ENCODE peak calls at places on chromosomes 6 and 20, in eight cellular contexts. A is stimulated activated CD8-positive, alpha-beta memory T cell treated with anti-CD3 and anti-CD28 coated beads, Interleukin-15, amount 100 ng/mL, for 48 hours; X is WTC11; S is adrenal gland; H is H7; G is GM04504; C is ELR; W is stimulated activated naive B cell treated with anti-CD40 and anti-IgM and Interleukin-4, amounts not matched to agents 10 μg/mL and 1 μg/mL and 100 μg/mL, for 72 hours. R is an unnamed sample.

GRCh38 chr6:142926494-142927273 is 18.3 kb downstream of the HIVEP2 start:
- DNase-seq in H (peak; percentile 81), W (peak; percentile 82), G (peak; percentile 70), A (peak; percentile 60), C (peak; percentile 94), S (peak; percentile 82), X (peak; percentile 71), R (no peak)

GRCh38 chr20:7232796-7233195 is 465.3 kb downstream of the BMP2 start:
- DNase-seq in W (no peak), G (no peak), X (no peak), S (no peak), C (no peak), H (no peak), A (no peak), R (no peak)

GRCh38 chr20:49754596-49754995 is 40.9 kb upstream of the B4GALT5 start:
- DNase-seq in A (no peak), C (no peak), G (no peak), X (no peak), S (no peak), H (no peak), W (no peak), R (no peak)

GRCh38 chr20:24987873-24988835 is 4.4 kb downstream of the APMAP start:
- DNase-seq in A (no peak), G (no peak), C (no peak), W (no peak), H (no peak), X (no peak), S (no peak), R (no peak)

GRCh38 chr6:83600531-83600930 is 88.2 kb downstream of the PRSS35 start:
- DNase-seq in G (no peak), H (no peak), W (no peak), S (no peak), C (no peak), A (no peak), X (no peak), R (no peak)

GRCh38 chr6:25995507-25995906 is 32.9 kb downstream of the TRIM38 start:
- DNase-seq in X (no peak), S (no peak), A (no peak), G (no peak), C (no peak), W (no peak), H (no peak), R (no peak)

GRCh38 chr20:18831830-18832229 is 18.2 kb downstream of the SCP2D1 start:
- DNase-seq in H (no peak), C (peak; percentile 51), W (no peak), G (no peak), S (peak; percentile 19), X (no peak), A (no peak), R (no peak)

GRCh38 chr6:148616811-148617210 is 130.0 kb upstream of the UST start:
- DNase-seq in S (no peak), C (peak; percentile 30), A (no peak), X (no peak), W (no peak), G (peak; percentile 46), H (no peak), R (no peak)

GRCh38 chr6:28673800-28674671 is 148.4 kb downstream of the GPX5 start:
- DNase-seq in H (peak; percentile 82), A (peak; percentile 38), W (peak; percentile 46), C (peak; percentile 80), X (peak; percentile 67), G (peak; percentile 19), S (peak; percentile 23), R (peak; percentile 45)

GRCh38 chr6:22231616-22232015 is 65.2 kb downstream of the PRL start:
- DNase-seq in C (peak; percentile 59), A (no peak), G (no peak), H (no peak), S (no peak), W (no peak), X (no peak), R (no peak)

GRCh38 chr20:63947638-63948456 is 8.4 kb downstream of the UCKL1 start:
- DNase-seq in S (peak; percentile 48), X (no peak), H (no peak), A (no peak), G (no peak), C (no peak), W (no peak), R (no peak)

GRCh38 chr6:162829013-162829742 is 101.4 kb downstream of the PACRG start:
- DNase-seq in A (no peak), S (no peak), X (no peak), H (no peak), W (no peak), C (peak; percentile 79), G (no peak), R (no peak)

GRCh38 chr20:41149679-41150131 is 12.4 kb downstream of the PLCG1 start:
- DNase-seq in S (no peak), W (no peak), A (no peak), H (no peak), G (peak; percentile 42), X (no peak), C (peak; percentile 83), R (no peak)

GRCh38 chr6:82571431-82571830 is 207.8 kb downstream of the TPBG start:
- DNase-seq in S (no peak), A (no peak), W (no peak), C (no peak), H (no peak), X (no peak), G (no peak), R (no peak)

GRCh38 chr20:63128956-63129355 is 87.0 kb downstream of the YTHDF1 start:
- DNase-seq in A (no peak), X (peak; percentile 5), C (no peak), H (peak; percentile 36), W (no peak), S (no peak), G (no peak), R (no peak)

GRCh38 chr6:35419431-35419830 is 32.7 kb upstream of the FANCE start:
- DNase-seq in W (no peak), S (no peak), H (peak; percentile 72), C (peak; percentile 70), A (no peak), G (peak; percentile 21), X (no peak), R (no peak)

GRCh38 chr6:1720620-1721322 is 111.1 kb downstream of the FOXC1 start:
- DNase-seq in S (no peak), H (peak; percentile 81), C (no peak), A (no peak), X (peak; percentile 24), G (no peak), W (no peak), R (no peak)

GRCh38 chr6:31574106-31575061 is 981 bp upstream of the TNF start:
- DNase-seq in A (no peak), C (no peak), X (no peak), G (no peak), H (peak; percentile 73), W (peak; percentile 75), S (no peak), R (no peak)

GRCh38 chr6:152378154-152378553 is 259.0 kb downstream of the SYNE1 start:
- DNase-seq in W (no peak), X (no peak), G (peak; percentile 20), H (no peak), A (no peak), C (peak; percentile 70), S (no peak), R (no peak)

GRCh38 chr6:88472731-88473130 is 306.6 kb upstream of the CNR1 start:
- DNase-seq in G (no peak), X (no peak), W (no peak), S (no peak), C (no peak), A (no peak), H (no peak), R (no peak)

GRCh38 chr6:161057103-161058091 is 65.8 kb downstream of the MAP3K4 start:
- DNase-seq in C (no peak), X (no peak), W (no peak), G (no peak), A (no peak), S (no peak), H (no peak), R (no peak)